ENCODE peak calls at places on chromosome 11, in four cellular contexts. R is AG09309, L is fibroblast of mammary gland, I is cardiac fibroblast. H is an unnamed sample.

GRCh38 chr11:44032304-44033085 is 15.3 kb upstream of the ACCSL start:
- DNase-seq in I (peak), L (peak), R (peak), H (no peak)

GRCh38 chr11:60840711-60841430 is 1.0 kb upstream of the CCDC86 start:
- DNase-seq in I (peak), R (peak), L (peak), H (peak)

GRCh38 chr11:6757373-6757967 is 14.3 kb downstream of the OR2AG2 start:
- DNase-seq in R (peak), L (peak), I (peak), H (peak)

GRCh38 chr11:132910016-132910760 is 622.1 kb downstream of the OPCML start:
- DNase-seq in I (no peak), L (no peak), R (no peak), H (no peak)

GRCh38 chr11:10348650-10349280 is 43.9 kb downstream of the ADM start:
- DNase-seq in I (peak), L (peak), R (no peak), H (peak)

GRCh38 chr11:10625982-10626311 is 57.5 kb upstream of the LYVE1 start:
- DNase-seq in L (no peak), I (no peak), R (no peak), H (no peak)

GRCh38 chr11:26651916-26652315 is 69.9 kb downstream of the SLC5A12 start:
- DNase-seq in I (no peak), L (no peak), R (no peak), H (no peak)

GRCh38 chr11:68843052-68843561 is 1.4 kb upstream of the CPT1A start:
- DNase-seq in I (peak), R (no peak), L (peak), H (no peak)

GRCh38 chr11:105000167-105000566 is 22.8 kb downstream of the CASP5 start:
- DNase-seq in R (no peak), I (peak), L (peak), H (peak)

GRCh38 chr11:64000026-64000739 is 13.9 kb downstream of the OTUB1 start:
- DNase-seq in I (peak), R (peak), L (peak), H (peak)

GRCh38 chr11:34182425-34182824 is 77.0 kb downstream of the NAT10 start:
- DNase-seq in R (no peak), L (no peak), I (no peak), H (no peak)

GRCh38 chr11:76048763-76049162 is 157.5 kb downstream of the WNT11 start:
- DNase-seq in I (no peak), L (peak), R (no peak), H (no peak)

GRCh38 chr11:122108192-122108799 is 7.7 kb downstream of the BLID start:
- DNase-seq in L (peak), I (peak), R (no peak), H (peak)

GRCh38 chr11:110345756-110346155 is 49.3 kb upstream of the RDX start:
- DNase-seq in R (no peak), L (no peak), I (no peak), H (peak)

GRCh38 chr11:35332524-35332923 is 86.8 kb downstream of the SLC1A2 start:
- DNase-seq in R (no peak), L (no peak), I (no peak), H (no peak)

GRCh38 chr11:36258730-36259360 is 30.4 kb downstream of the COMMD9 start:
- DNase-seq in I (peak), R (peak), L (peak), H (peak)

GRCh38 chr11:86571273-86571948 is 101.0 kb downstream of the ME3 start:
- DNase-seq in R (no peak), I (no peak), L (no peak), H (peak)

GRCh38 chr11:45444796-45445195 is 158.7 kb upstream of the SYT13 start:
- DNase-seq in L (no peak), I (no peak), R (no peak), H (peak)

GRCh38 chr11:10645212-10645795 is 48.3 kb downstream of the IRAG1 start:
- DNase-seq in R (no peak), I (no peak), L (no peak), H (no peak)

GRCh38 chr11:66548774-66549630 is 2.3 kb downstream of the ACTN3 start:
- DNase-seq in R (no peak), L (no peak), I (no peak), H (no peak)

GRCh38 chr11:131534611-131535010 is 164.2 kb downstream of the NTM start:
- DNase-seq in R (no peak), I (no peak), L (no peak), H (no peak)

GRCh38 chr11:134385171-134385570 is 26.9 kb downstream of the B3GAT1 start:
- DNase-seq in R (no peak), I (no peak), L (no peak), H (no peak)

GRCh38 chr11:2991477-2992233 is 474 bp downstream of the NAP1L4 start:
- DNase-seq in I (peak), L (peak), R (no peak), H (no peak)

GRCh38 chr11:1433568-1433967 is 43.8 kb downstream of the BRSK2 start:
- DNase-seq in R (no peak), I (no peak), L (no peak), H (no peak)
- H3K4me3 ChIP-seq in R (no peak), I (no peak), L (no peak), H (no peak)

GRCh38 chr11:119460130-119460529 is 37.2 kb upstream of the THY1 start:
- DNase-seq in I (no peak), L (no peak), R (no peak), H (no peak)
- H3K4me3 ChIP-seq in I (no peak), L (no peak), R (no peak), H (no peak)

GRCh38 chr11:19728436-19728835 is 15.8 kb downstream of the NAV2 start:
- DNase-seq in L (peak), I (peak), R (peak), H (no peak)

GRCh38 chr11:19727246-19727645 is 14.6 kb downstream of the NAV2 start:
- DNase-seq in R (no peak), I (peak), L (peak), H (no peak)

GRCh38 chr11:19730373-19730772 is 17.7 kb downstream of the NAV2 start:
- DNase-seq in L (no peak), R (no peak), I (no peak), H (no peak)

GRCh38 chr11:19725379-19726079 is 12.9 kb downstream of the NAV2 start:
- DNase-seq in I (no peak), R (no peak), L (no peak), H (peak)

GRCh38 chr11:19729141-19729540 is 16.5 kb downstream of the NAV2 start:
- DNase-seq in L (no peak), R (no peak), I (no peak), H (no peak)
- H3K4me3 ChIP-seq in L (no peak), R (no peak), I (no peak), H (no peak)

DNA sequence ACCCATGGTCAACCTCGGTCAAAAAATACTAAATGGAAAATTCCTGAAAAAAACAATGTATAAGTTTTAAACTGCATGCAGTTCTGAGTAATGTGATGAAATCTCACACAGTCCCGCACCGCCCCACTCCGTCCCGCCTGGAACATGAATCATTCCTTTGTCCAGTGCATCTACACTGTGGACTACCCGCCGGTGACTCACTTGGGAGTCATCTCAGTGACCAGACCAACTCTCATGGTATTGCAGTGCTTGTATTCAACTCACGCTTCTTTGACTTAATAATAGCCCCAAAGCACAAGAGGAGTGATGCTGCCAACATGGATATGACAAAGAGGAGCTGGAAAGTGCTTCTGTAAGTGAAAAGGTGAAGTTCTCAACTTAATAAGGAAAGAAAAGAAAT is 48.8 kb downstream of the ARHGAP32 start:
- DNase-seq in L (peak), R (peak), I (peak), H (peak)
- H3K4me3 ChIP-seq in L (no peak), R (no peak), I (no peak), H (peak)

GRCh38 chr11:125494033-125494364 is 2.1 kb downstream of the FEZ1 start:
- DNase-seq in I (no peak), R (no peak), L (no peak), H (no peak)
- H3K4me3 ChIP-seq in I (no peak), R (no peak), L (no peak), H (no peak)

GRCh38 chr11:120146413-120147093 is 8.6 kb upstream of the TRIM29 start:
- DNase-seq in R (no peak), I (no peak), L (no peak), H (no peak)
- H3K4me3 ChIP-seq in R (no peak), I (no peak), L (no peak), H (no peak)

DNA sequence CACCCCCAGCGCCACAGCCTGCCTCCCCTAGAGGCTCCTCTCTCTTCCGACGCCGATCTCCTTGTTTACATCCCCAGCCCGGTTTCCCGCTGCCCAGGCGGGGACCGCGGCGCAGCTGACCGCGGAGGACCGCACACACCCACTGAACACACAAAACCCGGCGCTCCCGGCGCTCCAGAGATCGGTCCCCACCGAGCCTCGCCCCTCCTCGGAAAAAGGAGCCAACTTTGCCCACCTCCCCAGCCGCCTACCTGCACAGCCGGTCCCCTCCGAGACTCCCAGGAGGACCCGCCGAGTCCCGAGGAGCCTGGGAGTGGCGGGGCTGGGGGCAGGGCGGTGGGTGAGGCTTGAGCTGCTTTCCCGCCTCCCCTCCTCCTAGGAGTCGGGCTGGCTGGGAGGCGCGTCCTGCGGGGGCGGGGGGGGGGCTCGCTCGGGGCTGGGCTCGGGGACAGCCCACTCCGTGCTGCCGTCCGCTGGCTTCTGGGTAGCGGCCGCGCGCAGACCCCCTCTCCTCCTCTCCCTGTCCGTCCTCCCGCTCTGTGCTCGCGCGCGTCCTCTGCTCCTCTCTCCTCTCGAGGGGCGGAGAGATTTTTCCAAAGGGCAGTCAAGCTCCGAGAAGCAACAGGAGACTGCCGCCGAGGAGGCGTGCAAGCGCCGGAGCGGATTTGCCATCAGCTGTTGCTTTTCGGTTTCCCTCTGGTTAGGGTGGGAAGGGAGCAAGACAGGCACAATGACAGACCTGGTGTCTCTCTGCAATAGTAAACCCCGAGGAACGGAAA is at the start of gene FXYD6:
- DNase-seq in R (no peak), I (no peak), L (no peak), H (no peak)
- H3K4me3 ChIP-seq in R (no peak), I (peak), L (peak), H (no peak)

DNA sequence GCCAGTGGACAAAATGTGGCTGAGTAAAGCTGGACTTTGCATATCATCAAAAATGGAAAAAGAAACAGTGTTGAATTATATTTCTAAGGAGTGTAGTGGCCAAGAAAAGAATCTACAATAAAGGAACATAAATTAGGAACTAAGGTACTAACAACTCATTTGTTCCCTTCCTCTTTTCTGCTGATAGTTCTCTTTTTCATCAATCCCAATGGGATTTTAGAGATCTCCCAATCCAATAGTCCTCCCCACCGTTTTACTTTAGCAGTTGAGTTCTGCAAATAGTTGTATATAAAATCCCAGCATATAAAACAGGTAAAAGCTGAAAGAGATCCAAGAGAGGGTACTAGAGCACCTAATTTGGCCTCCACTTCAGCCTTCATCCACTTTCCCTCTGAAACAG is 2.0 kb downstream of the PRCP start:
- DNase-seq in I (no peak), L (no peak), R (no peak), H (no peak)
- H3K4me3 ChIP-seq in I (no peak), L (no peak), R (no peak), H (no peak)

GRCh38 chr11:70076461-70076931 is 1.6 kb upstream of the ANO1 start:
- DNase-seq in I (no peak), L (no peak), R (no peak), H (no peak)

GRCh38 chr11:70078796-70079616 is 889 bp downstream of the ANO1 start:
- DNase-seq in L (no peak), R (no peak), I (no peak), H (peak)

GRCh38 chr11:70078095-70078795 is at the start of gene ANO1:
- DNase-seq in L (no peak), R (no peak), I (no peak), H (peak)

GRCh38 chr11:70075836-70076235 is 2.3 kb upstream of the ANO1 start:
- DNase-seq in R (no peak), I (no peak), L (no peak), H (no peak)

DNA sequence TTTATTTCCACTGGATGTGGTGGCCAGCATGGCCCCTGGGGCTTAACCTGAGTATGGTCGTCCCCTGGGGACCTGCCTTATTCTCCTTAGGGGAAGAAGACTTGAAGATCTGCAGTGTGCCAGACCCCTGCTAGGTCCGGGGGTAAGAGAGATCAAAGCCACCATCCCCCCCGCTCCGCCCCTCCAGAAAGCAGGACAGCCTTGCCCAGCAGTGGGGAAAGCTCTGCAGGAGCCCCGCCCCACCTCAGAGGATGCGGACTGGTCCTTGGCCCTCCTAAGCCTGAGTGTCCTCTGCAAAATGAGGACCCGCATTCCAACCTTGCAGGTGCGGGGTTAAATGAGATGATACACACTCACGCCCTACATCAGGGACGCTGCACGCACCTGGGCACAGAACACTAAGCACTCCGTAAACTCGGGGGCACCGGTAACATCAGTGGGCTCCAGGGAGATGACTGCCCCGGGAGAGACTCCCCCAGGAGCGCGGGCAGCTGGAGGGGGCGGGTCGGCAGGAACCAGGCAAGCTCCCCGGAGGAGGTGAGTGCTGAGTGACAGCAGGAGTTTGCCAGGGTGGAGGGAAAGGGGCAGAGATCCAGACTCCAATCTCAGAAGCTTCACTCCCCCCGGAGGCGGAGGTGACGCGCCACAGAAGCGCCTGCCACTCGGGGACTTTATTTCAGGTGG is 564 bp upstream of the ANO1 start:
- DNase-seq in I (no peak), R (no peak), L (no peak), H (peak)
- H3K4me3 ChIP-seq in I (no peak), R (no peak), L (no peak), H (peak)

H was measured in PC-3.